ENCODE peak calls at places on chromosomes 11 and 22, in seven cellular contexts. One of them, this sample, is unnamed.

GRCh38 chr22:23071163-23072034 is 1.1 kb downstream of the GNAZ start:
- DNase-seq in BJ: no peak
- DNase-seq in astrocyte of the cerebellum: no peak
- DNase-seq in tibial artery: peak; percentile 62
- DNase-seq in suprapubic skin: peak; percentile 60
- DNase-seq in body of pancreas: no peak
- DNase-seq in cardiac fibroblast: no peak
- DNase-seq in this sample: no peak

GRCh38 chr11:47324520-47324919 is 28.0 kb downstream of the MYBPC3 start:
- DNase-seq in suprapubic skin: no peak
- DNase-seq in tibial artery: peak; percentile 34
- DNase-seq in astrocyte of the cerebellum: no peak
- DNase-seq in cardiac fibroblast: no peak
- DNase-seq in BJ: no peak
- DNase-seq in body of pancreas: no peak
- DNase-seq in this sample: no peak

GRCh38 chr11:106786251-106786650 is 232.0 kb downstream of the GUCY1A2 start:
- DNase-seq in tibial artery: no peak
- DNase-seq in suprapubic skin: no peak
- DNase-seq in body of pancreas: no peak
- DNase-seq in BJ: no peak
- DNase-seq in cardiac fibroblast: peak; percentile 18
- DNase-seq in astrocyte of the cerebellum: no peak
- DNase-seq in this sample: no peak

GRCh38 chr11:5043385-5043784 is 2.9 kb upstream of the OR52J3 start:
- DNase-seq in body of pancreas: no peak
- DNase-seq in suprapubic skin: no peak
- DNase-seq in tibial artery: no peak
- DNase-seq in cardiac fibroblast: no peak
- DNase-seq in astrocyte of the cerebellum: no peak
- DNase-seq in BJ: no peak
- DNase-seq in this sample: no peak

GRCh38 chr11:13354335-13354734 is 76.7 kb downstream of the BMAL1 start:
- DNase-seq in suprapubic skin: no peak
- DNase-seq in cardiac fibroblast: peak; percentile 44
- DNase-seq in tibial artery: no peak
- DNase-seq in astrocyte of the cerebellum: no peak
- DNase-seq in body of pancreas: no peak
- DNase-seq in BJ: no peak
- DNase-seq in this sample: peak; percentile 44

GRCh38 chr22:29887358-29887757 is 4.4 kb downstream of the MTMR3 start:
- DNase-seq in astrocyte of the cerebellum: no peak
- DNase-seq in tibial artery: no peak
- DNase-seq in BJ: no peak
- DNase-seq in cardiac fibroblast: no peak
- DNase-seq in suprapubic skin: no peak
- DNase-seq in body of pancreas: no peak
- DNase-seq in this sample: peak; percentile 10

GRCh38 chr22:45009881-45010531 is at the start of gene PHF21B:
- DNase-seq in cardiac fibroblast: peak; percentile 45
- DNase-seq in tibial artery: no peak
- DNase-seq in body of pancreas: peak; percentile 22
- DNase-seq in astrocyte of the cerebellum: peak; percentile 18
- DNase-seq in BJ: no peak
- DNase-seq in suprapubic skin: no peak
- DNase-seq in this sample: peak; percentile 4

GRCh38 chr22:28013611-28014010 is 94.6 kb upstream of the PITPNB start:
- DNase-seq in BJ: no peak
- DNase-seq in cardiac fibroblast: no peak
- DNase-seq in astrocyte of the cerebellum: no peak
- DNase-seq in suprapubic skin: no peak
- DNase-seq in body of pancreas: no peak
- DNase-seq in tibial artery: peak; percentile 47
- DNase-seq in this sample: no peak

GRCh38 chr11:14519692-14520085 is 497 bp downstream of the PSMA1 start:
- DNase-seq in tibial artery: no peak
- DNase-seq in cardiac fibroblast: no peak
- DNase-seq in BJ: no peak
- DNase-seq in suprapubic skin: no peak
- DNase-seq in astrocyte of the cerebellum: no peak
- DNase-seq in body of pancreas: no peak
- DNase-seq in this sample: no peak

GRCh38 chr11:1341928-1342524 is 32.6 kb upstream of the TOLLIP start:
- DNase-seq in tibial artery: no peak
- DNase-seq in astrocyte of the cerebellum: no peak
- DNase-seq in BJ: no peak
- DNase-seq in cardiac fibroblast: peak; percentile 77
- DNase-seq in body of pancreas: peak; percentile 7
- DNase-seq in suprapubic skin: no peak
- DNase-seq in this sample: no peak

GRCh38 chr11:8383227-8383626 is 119.5 kb upstream of the LMO1 start:
- DNase-seq in cardiac fibroblast: no peak
- DNase-seq in tibial artery: no peak
- DNase-seq in BJ: no peak
- DNase-seq in suprapubic skin: no peak
- DNase-seq in astrocyte of the cerebellum: no peak
- DNase-seq in body of pancreas: no peak
- DNase-seq in this sample: no peak

GRCh38 chr22:44331881-44332714 is 19.3 kb upstream of the SHISAL1 start:
- DNase-seq in suprapubic skin: no peak
- DNase-seq in cardiac fibroblast: peak; percentile 60
- DNase-seq in body of pancreas: no peak
- DNase-seq in BJ: no peak
- DNase-seq in tibial artery: no peak
- DNase-seq in astrocyte of the cerebellum: no peak
- DNase-seq in this sample: no peak

GRCh38 chr11:2519879-2520735 is 75.3 kb downstream of the KCNQ1 start:
- DNase-seq in cardiac fibroblast: no peak
- DNase-seq in body of pancreas: no peak
- DNase-seq in suprapubic skin: peak; percentile 48
- DNase-seq in astrocyte of the cerebellum: no peak
- DNase-seq in tibial artery: peak; percentile 53
- DNase-seq in BJ: no peak
- DNase-seq in this sample: no peak

GRCh38 chr22:39209756-39210155 is 35.0 kb downstream of the PDGFB start:
- DNase-seq in tibial artery: peak; percentile 46
- DNase-seq in cardiac fibroblast: no peak
- DNase-seq in suprapubic skin: peak; percentile 44
- DNase-seq in astrocyte of the cerebellum: no peak
- DNase-seq in body of pancreas: no peak
- DNase-seq in BJ: no peak
- DNase-seq in this sample: no peak

GRCh38 chr11:16630651-16631050 is 107.8 kb upstream of the C11orf58 start:
- DNase-seq in tibial artery: no peak
- DNase-seq in BJ: no peak
- DNase-seq in body of pancreas: no peak
- DNase-seq in suprapubic skin: no peak
- DNase-seq in astrocyte of the cerebellum: no peak
- DNase-seq in cardiac fibroblast: no peak
- DNase-seq in this sample: no peak

GRCh38 chr11:103662880-103663279 is 373.6 kb upstream of the DDI1 start:
- DNase-seq in body of pancreas: no peak
- DNase-seq in suprapubic skin: no peak
- DNase-seq in BJ: no peak
- DNase-seq in tibial artery: no peak
- DNase-seq in cardiac fibroblast: no peak
- DNase-seq in astrocyte of the cerebellum: no peak
- DNase-seq in this sample: peak; percentile 28

GRCh38 chr11:43868852-43869567 is 11.6 kb upstream of the ALKBH3 start:
- DNase-seq in tibial artery: no peak
- DNase-seq in body of pancreas: no peak
- DNase-seq in BJ: no peak
- DNase-seq in suprapubic skin: no peak
- DNase-seq in astrocyte of the cerebellum: no peak
- DNase-seq in cardiac fibroblast: peak; percentile 87
- DNase-seq in this sample: peak; percentile 13

GRCh38 chr22:39661842-39662676 is 91.5 kb downstream of the CACNA1I start:
- DNase-seq in cardiac fibroblast: no peak
- DNase-seq in suprapubic skin: no peak
- DNase-seq in astrocyte of the cerebellum: no peak
- DNase-seq in tibial artery: no peak
- DNase-seq in body of pancreas: peak; percentile 46
- DNase-seq in BJ: no peak
- DNase-seq in this sample: no peak

GRCh38 chr11:67700548-67701262 is 26.3 kb upstream of the ALDH3B2 start:
- DNase-seq in suprapubic skin: no peak
- DNase-seq in astrocyte of the cerebellum: no peak
- DNase-seq in body of pancreas: no peak
- DNase-seq in tibial artery: no peak
- DNase-seq in BJ: no peak
- DNase-seq in cardiac fibroblast: no peak
- DNase-seq in this sample: no peak

GRCh38 chr11:1522081-1522424 is 35.5 kb upstream of the MOB2 start:
- DNase-seq in tibial artery: no peak
- DNase-seq in body of pancreas: no peak
- DNase-seq in suprapubic skin: no peak
- DNase-seq in astrocyte of the cerebellum: no peak
- DNase-seq in BJ: no peak
- DNase-seq in cardiac fibroblast: no peak
- DNase-seq in this sample: no peak

GRCh38 chr11:88421530-88421929 is 84.0 kb upstream of the CTSC start:
- DNase-seq in suprapubic skin: no peak
- DNase-seq in cardiac fibroblast: peak; percentile 76
- DNase-seq in tibial artery: no peak
- DNase-seq in BJ: no peak
- DNase-seq in body of pancreas: peak; percentile 42
- DNase-seq in astrocyte of the cerebellum: no peak
- DNase-seq in this sample: no peak

GRCh38 chr11:57662893-57663292 is 5.0 kb upstream of the ZDHHC5 start:
- DNase-seq in tibial artery: no peak
- DNase-seq in body of pancreas: no peak
- DNase-seq in cardiac fibroblast: no peak
- DNase-seq in BJ: no peak
- DNase-seq in astrocyte of the cerebellum: no peak
- DNase-seq in suprapubic skin: no peak
- DNase-seq in this sample: no peak

GRCh38 chr11:44192015-44192380 is 96.5 kb downstream of the EXT2 start:
- DNase-seq in tibial artery: no peak
- DNase-seq in BJ: no peak
- DNase-seq in cardiac fibroblast: no peak
- DNase-seq in body of pancreas: no peak
- DNase-seq in astrocyte of the cerebellum: no peak
- DNase-seq in suprapubic skin: no peak
- DNase-seq in this sample: no peak

GRCh38 chr11:1509626-1510255 is 23.2 kb upstream of the MOB2 start:
- DNase-seq in body of pancreas: no peak
- DNase-seq in astrocyte of the cerebellum: no peak
- DNase-seq in suprapubic skin: no peak
- DNase-seq in tibial artery: no peak
- DNase-seq in cardiac fibroblast: no peak
- DNase-seq in BJ: no peak
- DNase-seq in this sample: no peak

DNA sequence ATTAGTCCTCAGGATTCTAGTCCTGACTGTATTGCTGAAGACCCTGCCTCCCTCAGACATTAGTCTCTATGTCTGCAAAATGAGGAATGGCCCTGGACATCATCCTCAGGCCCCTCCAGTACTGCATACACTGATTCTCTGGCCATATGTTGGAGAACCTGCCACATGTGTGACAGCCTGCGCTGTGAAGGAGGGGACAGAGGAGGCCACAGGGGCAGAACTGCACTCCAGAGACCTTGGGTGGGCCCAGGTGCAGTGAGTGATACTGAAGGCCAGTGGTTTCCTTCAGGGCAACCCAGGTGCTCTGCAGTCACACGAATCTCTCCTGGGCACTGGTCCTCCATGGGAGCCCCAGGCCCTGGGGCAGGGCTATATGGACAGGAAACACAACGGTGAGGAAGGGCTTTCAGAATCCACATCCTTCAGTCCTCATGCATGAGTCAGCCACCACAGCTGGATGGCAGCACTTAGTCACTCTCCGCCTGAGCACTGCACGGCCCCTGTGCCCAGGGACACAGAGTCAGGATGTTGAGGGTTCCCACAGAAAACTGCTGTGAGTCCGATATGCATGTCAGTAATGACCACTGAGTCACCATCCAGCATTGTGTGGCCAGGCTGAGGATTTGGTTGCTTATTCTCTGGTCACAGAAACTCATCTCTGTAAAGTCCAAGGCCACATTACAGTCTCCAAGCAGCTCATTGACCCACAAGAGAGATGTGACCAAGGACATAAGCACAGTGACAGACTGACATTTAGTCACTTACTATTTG is 39.7 kb downstream of the ME3 start:
- DNase-seq in suprapubic skin: no peak
- DNase-seq in cardiac fibroblast: peak; percentile 88
- DNase-seq in tibial artery: peak; percentile 75
- DNase-seq in astrocyte of the cerebellum: peak; percentile 86
- DNase-seq in BJ: peak; percentile 90
- DNase-seq in body of pancreas: peak; percentile 10
- DNase-seq in this sample: peak; percentile 96
- TF ChIP-seq CTCF in suprapubic skin: peak; percentile 15
- TF ChIP-seq CTCF in cardiac fibroblast: peak; percentile 19
- TF ChIP-seq CTCF in tibial artery: peak; percentile 52
- TF ChIP-seq CTCF in astrocyte of the cerebellum: peak; percentile 28
- TF ChIP-seq CTCF in BJ: peak; percentile 45
- TF ChIP-seq CTCF in body of pancreas: no peak
- TF ChIP-seq CTCF in this sample: peak; percentile 55

GRCh38 chr11:129992161-129992944 is 10.3 kb downstream of the PRDM10 start:
- DNase-seq in astrocyte of the cerebellum: no peak
- DNase-seq in cardiac fibroblast: peak; percentile 18
- DNase-seq in body of pancreas: peak; percentile 89
- DNase-seq in BJ: no peak
- DNase-seq in tibial artery: no peak
- DNase-seq in suprapubic skin: no peak
- DNase-seq in this sample: peak; percentile 31
- TF ChIP-seq CTCF in astrocyte of the cerebellum: peak; percentile 33
- TF ChIP-seq CTCF in cardiac fibroblast: no peak
- TF ChIP-seq CTCF in body of pancreas: peak; percentile 35
- TF ChIP-seq CTCF in BJ: peak; percentile 2
- TF ChIP-seq CTCF in tibial artery: no peak
- TF ChIP-seq CTCF in suprapubic skin: peak; percentile 30
- TF ChIP-seq CTCF in this sample: peak; percentile 35

GRCh38 chr11:114317738-114318137 is 21.5 kb downstream of the NNMT start:
- DNase-seq in BJ: no peak
- DNase-seq in body of pancreas: no peak
- DNase-seq in tibial artery: peak; percentile 80
- DNase-seq in astrocyte of the cerebellum: no peak
- DNase-seq in suprapubic skin: no peak
- DNase-seq in cardiac fibroblast: peak; percentile 78
- DNase-seq in this sample: peak; percentile 73
- TF ChIP-seq CTCF in BJ: peak; percentile 54
- TF ChIP-seq CTCF in body of pancreas: no peak
- TF ChIP-seq CTCF in tibial artery: peak; percentile 37
- TF ChIP-seq CTCF in astrocyte of the cerebellum: peak; percentile 58
- TF ChIP-seq CTCF in suprapubic skin: no peak
- TF ChIP-seq CTCF in cardiac fibroblast: peak; percentile 36
- TF ChIP-seq CTCF in this sample: peak; percentile 62

DNA sequence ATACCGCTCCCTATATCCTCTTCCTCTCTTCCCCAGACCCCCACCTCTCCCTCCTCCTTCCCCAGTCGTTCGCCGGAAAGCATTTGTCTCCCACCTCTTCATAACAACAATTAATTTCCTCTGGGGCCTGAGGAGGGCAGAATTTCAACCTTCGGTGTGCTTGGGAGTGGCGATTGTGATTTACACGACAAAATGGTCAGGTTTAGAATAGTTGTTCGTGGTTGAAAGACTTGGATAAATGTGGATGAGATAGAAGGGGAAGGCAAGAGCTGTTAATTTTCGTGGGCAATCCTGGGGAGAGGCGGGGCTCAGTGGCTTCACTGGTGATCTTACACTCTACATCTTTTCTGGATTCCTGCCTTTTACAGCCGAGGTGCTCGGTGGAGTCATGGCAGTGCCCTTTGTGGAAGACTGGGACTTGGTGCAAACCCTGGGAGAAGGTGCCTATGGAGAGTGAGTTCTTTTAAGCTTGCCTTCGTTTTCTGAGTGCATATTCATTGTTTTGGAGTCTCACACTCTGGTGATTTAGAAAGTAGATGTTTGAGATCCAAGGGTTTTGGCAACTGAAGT is 1.5 kb downstream of the CHEK1 start:
- DNase-seq in cardiac fibroblast: no peak
- DNase-seq in BJ: peak; percentile 35
- DNase-seq in suprapubic skin: no peak
- DNase-seq in astrocyte of the cerebellum: peak; percentile 46
- DNase-seq in body of pancreas: no peak
- DNase-seq in tibial artery: no peak
- DNase-seq in this sample: peak; percentile 75
- TF ChIP-seq CTCF in cardiac fibroblast: peak; percentile 31
- TF ChIP-seq CTCF in BJ: peak; percentile 43
- TF ChIP-seq CTCF in suprapubic skin: no peak
- TF ChIP-seq CTCF in astrocyte of the cerebellum: peak; percentile 51
- TF ChIP-seq CTCF in body of pancreas: no peak
- TF ChIP-seq CTCF in tibial artery: no peak
- TF ChIP-seq CTCF in this sample: no peak